ENCODE peak calls at places on chromosomes 16 and 17, in five cellular contexts. S is lower leg skin, P is AG04450, A is OCI-LY7, E is bronchial epithelial cell. G is an unnamed sample.

GRCh38 chr17:82361885-82362633 is 3.0 kb downstream of the TEX19 start:
- DNase-seq in S (no peak), P (no peak), A (no peak), E (no peak), G (no peak)

GRCh38 chr17:43406676-43407645 is 8.2 kb downstream of the ARL4D start:
- DNase-seq in S (no peak), P (peak), A (no peak), E (peak), G (no peak)

GRCh38 chr17:59607817-59608403 is 11.8 kb upstream of the CLTC start:
- DNase-seq in S (no peak), P (no peak), A (peak), E (no peak), G (no peak)

GRCh38 chr17:28267720-28268609 is 51.0 kb upstream of the TMEM97 start:
- DNase-seq in S (no peak), P (no peak), A (no peak), E (no peak), G (no peak)

GRCh38 chr16:27969574-27969973 is 93.9 kb downstream of the GSG1L start:
- DNase-seq in S (no peak), P (no peak), A (no peak), E (peak), G (no peak)

GRCh38 chr16:29804455-29805231 is 1.7 kb upstream of the MAZ start:
- DNase-seq in S (no peak), P (no peak), A (peak), E (no peak), G (peak)

GRCh38 chr17:38469875-38470274 is 41.6 kb downstream of the ARHGAP23 start:
- DNase-seq in S (no peak), P (no peak), A (no peak), E (no peak), G (no peak)

GRCh38 chr17:145671-146541 is 8.5 kb downstream of the SCGB1C2 start:
- DNase-seq in S (peak), P (no peak), A (no peak), E (no peak), G (peak)

GRCh38 chr16:19429271-19429670 is 11.6 kb downstream of the TMC5 start:
- DNase-seq in S (no peak), P (no peak), A (no peak), E (peak), G (no peak)

GRCh38 chr16:6684076-6684673 is 648.5 kb upstream of the RBFOX1 start:
- DNase-seq in S (no peak), P (no peak), A (peak), E (peak), G (no peak)

GRCh38 chr17:43878260-43879082 is 28.9 kb downstream of the MPP2 start:
- DNase-seq in S (peak), P (peak), A (peak), E (peak), G (peak)

GRCh38 chr17:37570527-37571093 is 38.6 kb downstream of the SYNRG start:
- DNase-seq in S (no peak), P (peak), A (peak), E (peak), G (peak)

GRCh38 chr16:50266337-50267091 is at the start of gene ADCY7:
- DNase-seq in S (no peak), P (peak), A (peak), E (peak), G (peak)

GRCh38 chr17:8698142-8699050 is 46.2 kb downstream of the CCDC42 start:
- DNase-seq in S (no peak), P (peak), A (no peak), E (no peak), G (peak)

GRCh38 chr16:21603920-21604319 is 4.5 kb downstream of the METTL9 start:
- DNase-seq in S (no peak), P (no peak), A (no peak), E (no peak), G (no peak)

GRCh38 chr16:19513377-19514053 is 8.4 kb downstream of the GDE1 start:
- DNase-seq in S (no peak), P (no peak), A (no peak), E (no peak), G (no peak)

GRCh38 chr17:20775331-20775730 is 195.8 kb downstream of the CDRT15L2 start:
- DNase-seq in S (no peak), P (no peak), A (no peak), E (no peak), G (no peak)

GRCh38 chr17:72574675-72575510 is 454.1 kb downstream of the SOX9 start:
- DNase-seq in S (no peak), P (no peak), A (no peak), E (no peak), G (no peak)

GRCh38 chr16:30458561-30459394 is 13.1 kb upstream of the SEPHS2 start:
- DNase-seq in S (no peak), P (no peak), A (peak), E (no peak), G (peak)

GRCh38 chr16:58280146-58280845 is 14.5 kb downstream of the PRSS54 start:
- DNase-seq in S (no peak), P (no peak), A (no peak), E (peak), G (no peak)

DNA sequence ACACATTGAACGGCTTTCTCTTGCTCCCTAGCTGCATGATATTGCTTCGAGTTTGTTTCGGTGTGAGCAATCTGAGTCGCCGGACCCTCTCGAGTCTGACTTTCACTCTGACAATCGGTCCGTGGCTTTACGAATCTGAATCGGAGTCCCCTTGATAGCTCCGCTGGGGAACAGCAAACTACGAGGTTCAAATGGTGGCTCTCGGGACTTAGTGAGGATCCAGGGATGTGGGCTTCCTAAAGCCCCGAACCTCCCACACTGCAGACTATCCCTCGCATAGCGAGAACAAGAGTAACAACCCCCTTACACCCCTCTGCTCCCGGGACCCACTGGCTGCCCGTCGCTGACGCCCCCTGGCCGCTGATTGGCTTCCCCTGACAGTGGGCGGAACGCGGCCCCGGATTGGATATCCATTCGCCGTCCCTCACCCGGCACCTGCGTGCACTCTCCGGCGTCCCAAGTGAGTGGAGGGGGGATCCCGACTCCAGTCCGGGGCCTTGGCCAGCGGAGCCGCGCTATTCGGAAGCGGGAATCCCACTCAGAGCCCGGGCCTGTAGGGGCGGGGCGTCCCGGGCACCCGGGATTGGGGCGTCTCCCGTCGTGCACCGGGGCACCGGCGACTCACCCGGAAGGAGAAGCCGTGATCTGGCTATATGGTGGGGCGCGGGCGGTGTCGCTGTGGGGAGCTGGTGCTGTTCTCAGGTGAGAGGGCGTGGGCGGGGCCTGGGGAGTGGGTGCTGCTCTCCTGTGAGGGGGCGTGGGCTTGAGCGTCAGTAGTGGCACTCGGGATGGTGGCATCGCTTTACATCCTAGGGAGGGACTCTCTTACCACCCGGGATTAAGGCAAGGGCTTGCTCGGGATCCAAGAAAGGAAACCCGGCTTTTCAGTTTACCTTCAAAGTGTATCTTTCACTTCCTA is at the start of gene SNX11:
- DNase-seq in S (peak), P (peak), A (peak), E (peak), G (peak)
- TF ChIP-seq CTCF in S (no peak), P (no peak), A (peak), E (peak), G (peak)

GRCh38 chr16:3086596-3087242 is 12.4 kb downstream of the ZSCAN10 start:
- DNase-seq in S (no peak), P (no peak), A (no peak), E (no peak), G (no peak)
- H3K4me3 ChIP-seq in S (peak), P (no peak), A (no peak), E (no peak), G (peak)

GRCh38 chr16:77951788-77952187 is 70.6 kb upstream of the CLEC3A start:
- DNase-seq in S (no peak), P (no peak), A (peak), E (peak), G (no peak)
- TF ChIP-seq CTCF in S (no peak), P (peak), A (peak), E (no peak), G (peak)

DNA sequence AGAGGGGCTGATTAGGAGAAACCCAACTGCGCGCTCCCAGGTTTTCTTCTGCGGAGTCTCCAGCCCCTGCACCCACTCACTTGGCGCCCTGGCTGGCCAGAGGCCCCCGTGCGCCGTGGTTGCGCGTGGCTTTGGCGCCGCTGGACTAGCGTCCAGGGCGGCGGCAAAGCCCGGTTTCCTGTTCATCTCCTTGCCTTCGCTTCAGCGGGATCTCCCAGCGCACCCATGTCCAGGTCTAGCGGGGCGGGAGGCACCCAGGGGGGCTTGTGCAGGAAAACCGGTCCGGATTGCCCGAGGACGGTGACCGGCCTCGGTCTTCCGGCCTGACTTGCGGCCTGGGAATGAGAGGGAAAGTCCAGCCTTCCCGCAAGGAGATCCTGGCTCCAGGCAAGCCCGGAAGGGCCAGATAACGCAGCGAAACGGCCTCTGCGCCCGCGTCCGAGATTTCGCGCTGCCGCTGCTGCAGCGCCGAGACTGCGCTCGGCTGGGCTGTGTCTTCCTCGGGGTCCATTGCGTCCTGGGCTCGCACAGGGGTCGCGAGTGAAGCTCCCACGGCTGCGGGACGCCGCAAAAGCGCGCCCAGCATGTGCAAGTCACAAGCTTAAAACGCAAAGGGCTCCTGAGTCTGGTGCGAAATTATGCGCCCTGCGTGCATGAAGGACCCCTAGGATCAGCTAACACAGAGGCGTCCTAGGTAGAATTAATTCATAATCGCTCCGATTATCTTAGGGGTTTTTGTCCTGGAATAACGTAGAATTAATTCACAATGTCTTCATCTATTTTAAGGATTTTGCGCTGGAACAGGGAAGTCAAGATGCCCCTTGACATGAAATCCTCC is 5.7 kb downstream of the FOXF1 start:
- DNase-seq in S (no peak), P (no peak), A (no peak), E (no peak), G (no peak)
- H3K4me3 ChIP-seq in S (no peak), P (peak), A (no peak), E (no peak), G (peak)

DNA sequence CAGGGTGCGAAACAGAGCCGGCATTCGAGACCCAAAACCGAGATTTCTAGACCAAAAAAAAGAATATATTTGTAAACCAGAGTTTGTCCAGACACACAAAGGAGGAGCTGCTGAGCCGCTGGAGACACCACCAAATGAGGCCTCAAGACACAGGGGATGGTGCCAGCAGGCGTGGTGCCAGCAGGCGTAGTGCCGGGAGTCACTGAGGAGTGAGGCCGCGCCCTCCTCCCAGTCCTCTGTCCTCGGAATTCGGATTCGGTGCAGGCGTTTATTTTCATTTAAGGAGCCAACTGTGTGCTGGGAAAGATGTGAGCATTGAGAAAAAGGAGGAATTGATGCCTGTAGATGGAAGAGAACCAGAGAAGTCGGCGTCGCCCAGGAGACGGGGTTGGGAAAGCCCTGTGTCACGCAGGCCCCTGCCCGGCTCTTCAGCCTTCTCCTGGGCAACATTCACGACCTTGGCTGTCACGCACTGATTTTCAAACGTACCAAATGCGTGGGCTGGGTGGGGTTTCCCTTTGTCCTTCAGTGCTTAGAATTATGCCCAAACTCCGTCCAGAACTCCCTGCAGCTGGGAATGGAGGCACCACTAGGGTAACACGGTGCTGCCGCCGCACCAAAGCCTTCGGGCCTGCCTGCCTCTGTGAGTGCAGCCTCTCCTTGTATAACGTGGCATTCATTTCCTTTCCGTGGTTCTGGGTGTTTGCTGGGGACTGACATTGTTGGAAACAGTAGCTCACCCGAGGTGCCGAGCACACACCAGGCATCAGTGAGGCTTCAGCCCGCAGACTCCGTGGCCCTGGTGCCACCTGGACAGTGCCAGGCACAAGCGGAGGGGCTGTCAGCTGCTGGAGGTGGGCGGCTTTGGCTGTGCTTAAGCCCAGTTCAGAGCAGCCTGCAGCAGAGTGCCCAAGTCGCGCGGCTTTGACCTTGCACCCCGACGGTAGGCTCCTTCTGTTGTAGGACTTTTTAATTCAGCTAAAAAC is 49.0 kb upstream of the CHMP6 start:
- DNase-seq in S (peak), P (peak), A (no peak), E (peak), G (peak)
- TF ChIP-seq CTCF in S (no peak), P (peak), A (no peak), E (no peak), G (peak)

GRCh38 chr16:48608871-48609452 is 1.0 kb downstream of the N4BP1 start:
- DNase-seq in S (no peak), P (no peak), A (no peak), E (no peak), G (no peak)

GRCh38 chr16:48608452-48608851 is 1.5 kb downstream of the N4BP1 start:
- DNase-seq in S (no peak), P (no peak), A (peak), E (peak), G (no peak)

GRCh38 chr16:48605518-48606110 is 4.4 kb downstream of the N4BP1 start:
- DNase-seq in S (no peak), P (no peak), A (no peak), E (peak), G (peak)

GRCh38 chr16:48609453-48610023 is 442 bp downstream of the N4BP1 start:
- DNase-seq in S (no peak), P (no peak), A (peak), E (peak), G (peak)

GRCh38 chr16:48607056-48607825 is 2.7 kb downstream of the N4BP1 start:
- DNase-seq in S (peak), P (no peak), A (no peak), E (peak), G (no peak)
- H3K4me3 ChIP-seq in S (no peak), P (peak), A (no peak), E (peak), G (peak)

GRCh38 chr16:85029413-85029794 is 1.8 kb downstream of the KIAA0513 start:
- DNase-seq in S (no peak), P (no peak), A (no peak), E (peak), G (no peak)

GRCh38 chr16:85026696-85027095 is 899 bp upstream of the KIAA0513 start:
- DNase-seq in S (no peak), P (no peak), A (no peak), E (peak), G (no peak)

GRCh38 chr16:85028638-85029412 is 1.2 kb downstream of the KIAA0513 start:
- DNase-seq in S (peak), P (no peak), A (no peak), E (peak), G (no peak)

GRCh38 chr16:85027349-85027967 is at the start of gene KIAA0513:
- DNase-seq in S (peak), P (peak), A (peak), E (peak), G (peak)

DNA sequence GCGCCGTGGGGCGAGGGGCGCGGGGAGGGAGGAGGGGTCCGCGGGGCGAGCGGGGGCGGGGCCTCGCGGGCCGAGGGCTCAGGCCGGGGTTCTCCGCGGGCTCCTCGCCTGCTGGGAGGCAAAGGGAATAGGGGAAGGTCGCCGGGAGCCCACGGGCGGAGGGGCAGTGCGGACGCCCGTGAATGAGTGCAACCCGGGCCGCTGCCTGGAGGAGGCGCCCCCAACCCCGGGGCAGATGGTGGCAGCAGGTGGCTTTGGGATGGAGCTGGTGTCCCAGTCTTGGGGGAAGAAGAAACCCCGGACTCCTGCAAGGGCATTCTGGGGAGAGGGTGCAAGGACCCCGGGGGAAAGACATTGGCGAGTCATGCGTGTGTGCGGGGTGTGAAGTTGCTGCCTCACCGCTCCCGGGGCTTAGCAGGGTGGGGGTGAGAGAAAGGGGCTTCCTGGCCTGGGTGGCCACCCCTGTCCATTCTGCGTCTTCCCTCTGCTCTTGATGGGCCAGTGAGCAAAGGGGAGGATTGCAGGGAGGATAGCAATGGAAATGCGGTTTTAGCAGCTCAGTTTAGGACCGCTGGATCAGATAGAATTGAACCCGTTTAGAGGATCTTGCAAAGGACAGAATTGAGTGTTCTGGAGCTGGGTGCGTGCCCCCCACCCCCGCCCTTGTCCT is 508 bp downstream of the KIAA0513 start:
- DNase-seq in S (no peak), P (no peak), A (peak), E (no peak), G (no peak)
- TF ChIP-seq CTCF in S (no peak), P (peak), A (peak), E (peak), G (peak)

G was measured in left ventricle myocardium inferior.